ENCODE peak calls at places on chromosomes 16 and 17, in four cellular contexts. G is HepG2, D is HCT116, S is K562. M is an unnamed sample.

GRCh38 chr17:78532922-78533640 is 44.1 kb downstream of the DNAH17 start:
- DNase-seq in G (no peak), D (peak), S (no peak), M (no peak)

GRCh38 chr16:78034530-78034929 is 12.2 kb downstream of the CLEC3A start:
- DNase-seq in G (no peak), D (no peak), S (no peak), M (no peak)

GRCh38 chr16:79261461-79261860 is 339.1 kb downstream of the MAF start:
- DNase-seq in G (peak), D (no peak), S (peak), M (no peak)

GRCh38 chr17:75806822-75807500 is 22.4 kb downstream of the UNK start:
- DNase-seq in G (no peak), D (no peak), S (no peak), M (no peak)

GRCh38 chr16:55204923-55205322 is 119.1 kb upstream of the IRX6 start:
- DNase-seq in G (no peak), D (no peak), S (no peak), M (no peak)

GRCh38 chr17:41338961-41339485 is 11.6 kb downstream of the KRT33A start:
- DNase-seq in G (no peak), D (no peak), S (no peak), M (no peak)

GRCh38 chr17:48432820-48433775 is 3.1 kb upstream of the SKAP1 start:
- DNase-seq in G (no peak), D (no peak), S (no peak), M (no peak)

GRCh38 chr17:9115446-9116265 is 94.3 kb downstream of the NTN1 start:
- DNase-seq in G (peak), D (no peak), S (peak), M (no peak)

GRCh38 chr16:66889622-66890021 is 9.3 kb downstream of the PDP2 start:
- DNase-seq in G (no peak), D (no peak), S (no peak), M (no peak)

GRCh38 chr16:276360-277077 is 775 bp upstream of the RGS11 start:
- DNase-seq in G (no peak), D (no peak), S (no peak), M (no peak)

GRCh38 chr16:71658771-71659170 is 32.8 kb downstream of the MARVELD3 start:
- DNase-seq in G (no peak), D (no peak), S (no peak), M (no peak)

GRCh38 chr17:55117063-55117611 is 147.6 kb upstream of the HLF start:
- DNase-seq in G (no peak), D (no peak), S (no peak), M (no peak)

GRCh38 chr16:74641969-74642368 is 24.7 kb downstream of the RFWD3 start:
- DNase-seq in G (no peak), D (no peak), S (no peak), M (no peak)

GRCh38 chr16:50675686-50676610 is 5.2 kb downstream of the SNX20 start:
- DNase-seq in G (no peak), D (no peak), S (no peak), M (no peak)

GRCh38 chr16:56576585-56577299 is 11.9 kb downstream of the MT4 start:
- DNase-seq in G (peak), D (peak), S (peak), M (no peak)

GRCh38 chr17:68603663-68604062 is 2.5 kb upstream of the FAM20A start:
- DNase-seq in G (no peak), D (no peak), S (no peak), M (no peak)

GRCh38 chr16:69934044-69934443 is 17.1 kb upstream of the CLEC18A start:
- DNase-seq in G (no peak), D (no peak), S (no peak), M (no peak)

GRCh38 chr17:75950850-75951554 is 10.2 kb upstream of the FBF1 start:
- DNase-seq in G (no peak), D (no peak), S (peak), M (no peak)

GRCh38 chr16:13953501-13953900 is 33.5 kb downstream of the ERCC4 start:
- DNase-seq in G (no peak), D (no peak), S (no peak), M (no peak)

DNA sequence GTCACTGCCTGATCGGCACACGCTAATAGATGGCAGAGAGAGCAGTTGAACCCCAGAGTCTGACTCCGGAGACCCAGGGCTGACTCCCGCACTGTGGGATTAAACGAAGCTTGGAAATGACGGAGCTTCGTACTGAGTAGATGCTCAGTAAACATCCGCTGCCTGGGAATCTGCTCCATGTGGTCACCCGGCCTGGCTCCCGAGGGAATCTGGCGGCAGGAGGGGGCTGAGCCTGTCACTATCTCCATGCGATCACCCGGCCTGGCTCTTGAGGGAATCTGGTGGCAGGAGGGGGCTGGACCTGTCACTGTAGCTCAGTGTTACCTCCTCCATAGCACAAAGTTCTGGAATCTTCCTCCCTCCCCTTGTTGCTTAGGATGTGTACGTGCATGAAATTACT is 139.7 kb upstream of the CIBAR2 start:
- DNase-seq in G (no peak), D (no peak), S (no peak), M (no peak)
- TF ChIP-seq CTCF in G (no peak), D (no peak), S (no peak), M (no peak)

GRCh38 chr17:37118738-37119137 is 170.0 kb downstream of the AATF start:
- DNase-seq in G (no peak), D (no peak), S (no peak), M (no peak)

GRCh38 chr17:37116802-37117201 is 168.0 kb downstream of the AATF start:
- DNase-seq in G (no peak), D (no peak), S (no peak), M (no peak)

GRCh38 chr17:37121616-37122015 is 172.9 kb downstream of the AATF start:
- DNase-seq in G (no peak), D (no peak), S (no peak), M (no peak)

DNA sequence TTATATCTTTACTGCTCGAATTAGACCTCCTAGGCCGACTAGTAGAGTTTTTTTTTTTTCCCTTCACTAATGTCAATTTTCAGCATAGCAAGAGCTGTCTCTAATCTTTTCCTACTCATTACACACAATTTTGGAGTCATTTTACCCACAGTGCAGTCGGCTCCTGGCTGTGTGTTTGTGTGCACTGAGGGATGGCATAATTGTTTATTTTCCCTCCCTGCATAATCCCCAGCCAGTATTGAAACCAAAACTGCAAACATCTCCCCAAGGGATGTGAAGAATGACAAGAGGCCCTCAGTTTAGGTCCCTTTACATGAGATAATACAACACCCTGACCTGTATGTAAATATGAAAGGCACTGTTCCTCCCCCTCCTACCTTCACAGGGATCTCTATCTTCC is 169.0 kb downstream of the AATF start:
- DNase-seq in G (no peak), D (no peak), S (no peak), M (no peak)
- H3K4me3 ChIP-seq in G (no peak), D (no peak), S (no peak), M (no peak)

DNA sequence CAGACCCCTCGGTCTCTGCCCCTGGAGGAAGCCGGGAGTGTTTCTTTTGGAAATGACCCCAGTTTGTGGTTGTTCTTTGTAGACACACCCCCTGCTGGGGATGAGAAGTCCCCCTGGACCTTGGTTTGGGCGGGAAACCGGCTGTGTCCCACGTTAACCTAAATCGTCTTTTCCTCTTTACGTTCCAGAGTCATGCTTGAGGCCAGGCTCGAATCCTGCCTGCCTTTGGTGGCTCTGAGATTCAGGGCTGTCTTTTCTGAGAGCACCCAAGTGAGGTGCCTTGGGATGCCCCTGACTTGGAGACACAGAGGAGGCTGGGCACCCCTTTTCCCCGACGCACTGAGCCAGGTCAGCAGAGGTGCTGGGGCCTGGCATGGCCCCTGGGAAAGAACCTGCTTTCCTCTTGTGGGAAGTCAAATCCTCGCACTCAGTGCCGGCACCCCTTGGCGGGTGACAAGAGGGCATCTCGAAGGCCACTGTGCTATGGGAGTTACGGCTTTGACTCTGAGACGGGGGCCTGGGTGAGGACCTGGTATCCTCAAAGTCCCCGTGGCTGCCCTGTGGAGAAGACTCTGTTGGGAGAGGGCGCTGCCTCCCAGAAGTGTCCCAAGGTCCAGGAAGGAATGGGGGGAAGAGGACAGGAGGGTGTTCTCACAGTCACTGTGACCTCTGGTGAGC is 116.8 kb downstream of the METRNL start:
- DNase-seq in G (no peak), D (no peak), S (no peak), M (no peak)
- TF ChIP-seq TCF7L2 in G (no peak), D (no peak), S (no peak), M (no peak)

GRCh38 chr16:87930456-87930855 is 5.9 kb downstream of the CA5A start:
- DNase-seq in G (peak), D (no peak), S (peak), M (no peak)
- TF ChIP-seq CTCF in G (peak), D (peak), S (peak), M (no peak)

GRCh38 chr17:83064732-83065659 is 14.4 kb upstream of the METRNL start:
- DNase-seq in G (no peak), D (no peak), S (peak), M (no peak)
- H3K4me3 ChIP-seq in G (no peak), D (no peak), S (no peak), M (no peak)

GRCh38 chr17:77417575-77417974 is 276.8 kb downstream of the SEC14L1 start:
- DNase-seq in G (peak), D (no peak), S (no peak), M (no peak)

GRCh38 chr17:77419095-77419494 is 278.3 kb downstream of the SEC14L1 start:
- DNase-seq in G (no peak), D (no peak), S (no peak), M (no peak)

GRCh38 chr17:77418609-77419008 is 277.8 kb downstream of the SEC14L1 start:
- DNase-seq in G (no peak), D (no peak), S (no peak), M (no peak)

GRCh38 chr17:77414811-77415400 is 274.1 kb downstream of the SEC14L1 start:
- DNase-seq in G (no peak), D (no peak), S (no peak), M (no peak)

GRCh38 chr17:77416096-77416713 is 275.4 kb downstream of the SEC14L1 start:
- DNase-seq in G (no peak), D (no peak), S (no peak), M (no peak)
- TF ChIP-seq TCF7L2 in G (no peak), D (no peak), S (no peak), M (no peak)

GRCh38 chr17:66301864-66302741 is at the start of gene PRKCA:
- DNase-seq in G (peak), D (peak), S (peak), M (no peak)

GRCh38 chr17:66306413-66306812 is 4.0 kb downstream of the PRKCA start:
- DNase-seq in G (no peak), D (no peak), S (no peak), M (no peak)

GRCh38 chr17:66307257-66307656 is 4.8 kb downstream of the PRKCA start:
- DNase-seq in G (no peak), D (no peak), S (no peak), M (no peak)

GRCh38 chr17:66302761-66303626 is 581 bp downstream of the PRKCA start:
- DNase-seq in G (peak), D (no peak), S (peak), M (no peak)

GRCh38 chr17:66304304-66305174 is 2.1 kb downstream of the PRKCA start:
- DNase-seq in G (peak), D (no peak), S (peak), M (no peak)
- TF ChIP-seq CTCF in G (peak), D (no peak), S (no peak), M (no peak)

GRCh38 chr17:58693751-58694150 is 1.3 kb downstream of the RAD51C start:
- DNase-seq in G (no peak), D (no peak), S (no peak), M (no peak)
- H3K4me3 ChIP-seq in G (peak), D (peak), S (peak), M (peak)

GRCh38 chr17:36900130-36900590 is 37.1 kb upstream of the LHX1 start:
- DNase-seq in G (no peak), D (no peak), S (no peak), M (no peak)

GRCh38 chr17:36901506-36901905 is 35.8 kb upstream of the LHX1 start:
- DNase-seq in G (peak), D (no peak), S (no peak), M (no peak)

DNA sequence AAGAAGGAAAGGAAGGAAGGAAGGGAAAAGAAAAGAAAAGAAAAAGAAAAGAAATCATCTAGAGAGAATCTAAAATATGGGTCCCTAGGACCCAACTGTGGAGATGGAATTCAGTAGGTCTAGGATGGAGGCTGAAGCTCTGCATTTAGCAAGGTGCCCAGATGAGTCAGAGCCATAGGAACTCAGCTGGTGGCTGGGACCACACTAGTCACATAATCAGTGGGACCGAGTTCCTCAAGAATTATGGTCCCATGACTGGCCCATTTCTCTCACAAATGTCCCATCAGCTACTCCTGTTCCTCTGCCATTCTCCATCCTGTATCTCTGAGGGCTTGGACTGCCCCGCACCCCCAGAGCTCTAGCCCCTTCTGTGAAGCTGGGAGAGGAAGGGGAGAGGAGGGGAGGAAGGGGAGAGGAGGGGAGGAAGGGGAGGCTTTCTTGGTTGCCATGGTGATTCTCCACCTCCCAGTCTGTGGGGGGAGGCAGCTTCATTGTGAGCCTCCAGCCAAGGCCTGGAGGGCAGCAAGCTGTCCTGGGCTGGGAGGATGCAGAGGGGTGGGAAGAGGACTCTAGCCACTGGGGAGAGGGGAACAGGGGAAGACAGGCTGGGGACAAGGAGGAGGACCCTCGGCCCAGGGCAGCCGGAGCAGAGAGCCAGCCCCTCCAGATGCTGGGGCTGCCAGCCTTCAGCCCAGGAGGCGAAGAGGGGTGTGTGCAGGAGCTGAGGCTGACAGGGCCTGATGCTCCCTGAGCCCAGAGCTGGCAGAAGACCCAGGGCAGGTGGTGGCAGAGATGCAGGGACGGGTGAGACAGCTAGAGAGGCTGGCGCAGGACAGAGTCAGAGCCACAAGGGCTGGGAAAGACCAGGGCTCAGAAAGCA is 37.8 kb upstream of the LHX1 start:
- DNase-seq in G (no peak), D (no peak), S (no peak), M (no peak)
- TF ChIP-seq TCF7L2 in G (no peak), D (no peak), S (no peak), M (no peak)

GRCh38 chr17:6752068-6752909 is 3.6 kb upstream of the XAF1 start:
- DNase-seq in G (peak), D (no peak), S (no peak), M (no peak)

GRCh38 chr17:6753006-6753445 is 2.8 kb upstream of the XAF1 start:
- DNase-seq in G (peak), D (no peak), S (no peak), M (no peak)

GRCh38 chr17:6753565-6753964 is 2.3 kb upstream of the XAF1 start:
- DNase-seq in G (no peak), D (no peak), S (no peak), M (no peak)

GRCh38 chr17:6748617-6749016 is 7.2 kb upstream of the XAF1 start:
- DNase-seq in G (no peak), D (no peak), S (no peak), M (no peak)

DNA sequence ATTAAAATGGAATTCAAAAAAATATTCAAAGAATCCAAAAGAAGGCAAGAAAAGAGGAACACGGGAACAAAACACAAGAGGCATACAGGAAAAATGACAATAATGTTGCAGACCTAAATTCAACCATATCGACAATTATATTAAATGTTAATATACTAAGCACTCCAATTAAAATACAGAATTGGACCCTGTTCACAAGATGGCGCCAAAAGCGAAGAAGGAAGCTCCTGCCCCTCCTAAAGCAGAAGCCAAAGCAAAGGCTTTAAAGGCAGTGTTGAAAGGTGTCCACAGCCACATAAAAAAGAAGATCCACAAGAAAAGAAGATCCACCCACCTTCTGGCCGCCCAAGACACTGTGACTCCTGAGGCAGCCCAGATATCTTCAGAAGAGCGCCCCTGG is 6.3 kb upstream of the XAF1 start:
- DNase-seq in G (no peak), D (no peak), S (no peak), M (no peak)
- TF ChIP-seq CTCF in G (peak), D (no peak), S (no peak), M (peak)